ENCODE peak calls at places on chromosomes 11 and 22, in five cellular contexts. C, L, Q, W and S are unnamed samples.

GRCh38 chr11:10373340-10373739 is 68.5 kb downstream of the ADM start:
- DNase-seq in Q (no peak), W (no peak), C (no peak), L (no peak), S (no peak)

GRCh38 chr11:44949160-44950035 is 1.3 kb downstream of the TP53I11 start:
- DNase-seq in C (no peak), Q (peak; percentile 68), W (peak; percentile 51), L (no peak), S (no peak)

GRCh38 chr11:72631806-72632731 is 42.2 kb downstream of the PDE2A start:
- DNase-seq in C (no peak), L (no peak), W (peak; percentile 42), Q (no peak), S (peak; percentile 55)

GRCh38 chr11:116177521-116178220 is 595.1 kb downstream of the BUD13 start:
- DNase-seq in Q (no peak), C (no peak), W (no peak), L (no peak), S (no peak)

GRCh38 chr11:117511483-117511934 is 183.9 kb downstream of the CEP164 start:
- DNase-seq in C (no peak), W (no peak), L (no peak), Q (no peak), S (no peak)

GRCh38 chr11:18768472-18768901 is 23.1 kb downstream of the PTPN5 start:
- DNase-seq in Q (no peak), L (no peak), C (no peak), W (no peak), S (no peak)

GRCh38 chr11:120334894-120335462 is 1.2 kb upstream of the ARHGEF12 start:
- DNase-seq in L (peak; percentile 84), W (no peak), Q (peak; percentile 76), C (no peak), S (peak; percentile 56)

GRCh38 chr11:70713988-70714665 is 315.8 kb downstream of the CTTN start:
- DNase-seq in C (no peak), Q (no peak), L (no peak), W (no peak), S (no peak)

GRCh38 chr11:3613998-3614741 is 27.6 kb downstream of the ART5 start:
- DNase-seq in C (no peak), Q (no peak), L (no peak), W (no peak), S (no peak)

GRCh38 chr22:22388494-22388893 is 120.0 kb downstream of the ZNF280B start:
- DNase-seq in W (no peak), L (no peak), C (no peak), Q (no peak), S (no peak)

GRCh38 chr11:72080326-72081183 is at the start of the genes LRRC51 and NUMA1:
- DNase-seq in Q (peak; percentile 100), C (peak; percentile 99), L (peak; percentile 100), W (peak; percentile 98), S (peak; percentile 100)

GRCh38 chr11:46363031-46363407 is 15.8 kb downstream of the DGKZ start:
- DNase-seq in W (peak; percentile 56), Q (peak; percentile 40), L (no peak), C (peak; percentile 77), S (peak; percentile 56)

GRCh38 chr22:31962392-31963113 is 18.2 kb downstream of the YWHAH start:
- DNase-seq in W (no peak), C (no peak), L (no peak), Q (no peak), S (no peak)

GRCh38 chr11:10042699-10043098 is 251.3 kb downstream of the SBF2 start:
- DNase-seq in W (peak; percentile 60), L (no peak), Q (no peak), C (no peak), S (no peak)

GRCh38 chr11:44957051-44957515 is 6.4 kb upstream of the TP53I11 start:
- DNase-seq in C (no peak), L (peak; percentile 31), Q (no peak), W (peak; percentile 64), S (no peak)

GRCh38 chr11:122897606-122898210 is 15.1 kb downstream of the JHY start:
- DNase-seq in C (no peak), Q (no peak), L (no peak), W (no peak), S (no peak)

GRCh38 chr11:45982656-45983470 is 60.4 kb downstream of the LARGE2 start:
- DNase-seq in L (peak; percentile 44), W (no peak), Q (peak; percentile 11), C (no peak), S (peak; percentile 79)

GRCh38 chr22:50688448-50688847 is 15.8 kb downstream of the SHANK3 start:
- DNase-seq in W (no peak), Q (no peak), L (no peak), C (no peak), S (no peak)

GRCh38 chr11:117034901-117035300 is 63.3 kb downstream of the SIK3 start:
- DNase-seq in Q (no peak), C (no peak), W (no peak), L (no peak), S (no peak)

GRCh38 chr11:113547739-113548138 is 72.5 kb upstream of the DRD2 start:
- DNase-seq in W (no peak), Q (no peak), C (no peak), L (no peak), S (no peak)

GRCh38 chr22:20430641-20431519 is 6.7 kb downstream of the SCARF2 start:
- DNase-seq in C (no peak), W (peak; percentile 67), L (peak; percentile 54), Q (peak; percentile 65), S (no peak)

GRCh38 chr11:70526116-70527045 is 128.1 kb downstream of the CTTN start:
- DNase-seq in C (no peak), Q (no peak), W (peak; percentile 6), L (no peak), S (no peak)

GRCh38 chr11:68974421-68975194 is 6.2 kb downstream of the MRGPRD start:
- DNase-seq in L (peak; percentile 72), Q (peak; percentile 68), W (no peak), C (peak; percentile 20), S (peak; percentile 11)

GRCh38 chr11:20362481-20362880 is 1.0 kb upstream of the HTATIP2 start:
- DNase-seq in Q (no peak), C (no peak), L (no peak), W (no peak), S (no peak)

GRCh38 chr22:27715078-27715477 is 86.5 kb downstream of the MN1 start:
- DNase-seq in C (no peak), L (no peak), Q (no peak), W (no peak), S (no peak)

GRCh38 chr11:112753706-112754105 is 207.5 kb upstream of the NCAM1 start:
- DNase-seq in Q (no peak), L (no peak), W (no peak), C (no peak), S (no peak)

GRCh38 chr11:2750101-2750509 is 50.3 kb upstream of the KCNQ1OT1 start:
- DNase-seq in L (no peak), C (peak; percentile 30), Q (no peak), W (peak; percentile 8), S (peak; percentile 13)

GRCh38 chr11:71486320-71486719 is 33.3 kb downstream of the NADSYN1 start:
- DNase-seq in Q (no peak), C (no peak), W (no peak), L (no peak), S (no peak)

GRCh38 chr11:75186999-75187398 is 36.1 kb downstream of the SLCO2B1 start:
- DNase-seq in L (no peak), Q (no peak), C (no peak), W (no peak), S (no peak)

GRCh38 chr11:46450846-46451470 is 59.4 kb upstream of the CHRM4 start:
- DNase-seq in W (no peak), L (no peak), Q (no peak), C (no peak), S (no peak)

GRCh38 chr11:776459-777287 is 614 bp downstream of the GATD1 start:
- DNase-seq in W (peak; percentile 43), Q (no peak), C (no peak), L (peak; percentile 46), S (no peak)
- TF ChIP-seq POLR2A in W (no peak), Q (no peak), C (no peak), L (no peak), S (no peak)

DNA sequence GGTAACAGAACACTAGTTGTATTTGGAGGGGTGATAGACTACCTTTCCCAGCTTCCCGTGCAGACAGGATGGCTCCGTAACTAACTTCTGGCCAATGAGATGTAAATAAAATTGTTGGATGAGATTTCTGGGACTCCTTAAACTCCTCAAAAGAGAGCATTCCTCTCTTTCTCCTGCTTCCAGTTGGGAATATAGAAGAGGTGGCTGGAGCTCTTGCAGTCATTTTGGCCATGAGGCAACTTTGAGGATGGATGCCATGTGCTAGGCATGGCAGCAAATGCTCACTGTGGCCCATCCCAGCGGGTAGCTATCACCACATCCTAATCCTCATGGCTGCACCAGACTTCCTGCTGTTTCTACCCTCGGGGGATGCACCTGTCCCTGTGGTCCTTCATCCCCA is 7.4 kb downstream of the MB start:
- DNase-seq in L (no peak), C (no peak), Q (no peak), W (no peak), S (no peak)
- H3K4me1 ChIP-seq in L (peaks cover 7% of the 10 kb centered on the region), C (no peaks in the 10 kb centered on the region), Q (peaks cover 4% of the 10 kb centered on the region), W (no peaks in the 10 kb centered on the region), S (no peaks in the 10 kb centered on the region)

DNA sequence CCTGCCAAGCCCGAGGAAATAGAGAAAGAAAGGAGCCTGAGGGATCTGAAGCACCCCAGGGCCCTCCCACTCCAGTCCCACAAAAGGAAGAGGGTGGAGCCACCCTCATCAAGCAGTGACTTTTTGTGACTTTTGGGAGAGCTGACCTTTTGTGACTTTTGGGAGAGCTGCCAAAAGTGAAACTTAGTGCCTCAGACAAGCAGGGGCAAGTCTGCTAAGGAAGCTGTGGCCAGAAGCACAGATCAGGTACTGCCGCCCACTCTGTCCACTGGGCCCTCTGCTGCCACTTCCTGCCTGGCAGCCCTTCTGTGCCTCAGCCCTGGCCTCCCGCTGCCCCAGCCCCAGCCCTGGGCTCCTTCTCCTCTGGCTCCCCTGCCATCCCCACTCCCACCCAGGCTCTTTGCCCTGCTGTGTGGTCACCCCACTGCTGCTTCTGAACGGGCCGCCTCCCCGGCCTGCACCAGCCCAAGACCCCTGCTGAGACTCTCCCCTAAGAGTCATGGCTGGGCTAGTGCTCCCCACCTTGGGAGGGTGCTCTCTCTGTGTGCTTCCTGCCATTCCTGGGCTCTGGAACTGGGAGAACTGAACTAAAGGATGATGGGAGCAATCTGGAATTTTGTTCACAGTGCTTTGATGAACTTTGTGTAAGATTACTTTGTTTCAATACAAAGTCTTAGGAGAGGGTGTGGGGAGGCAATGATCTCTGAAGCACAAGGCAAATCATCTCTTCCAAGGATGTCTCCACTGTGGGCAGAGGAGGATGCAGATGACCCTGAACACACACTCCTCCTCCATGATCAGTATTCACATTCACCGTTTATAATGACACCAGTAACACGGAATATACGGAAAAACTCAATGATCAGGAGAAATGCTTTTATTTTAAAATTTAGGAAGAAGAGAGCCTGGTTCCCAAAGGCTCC is at the start of gene APOBEC3H:
- DNase-seq in L (peak; percentile 57), W (no peak), C (no peak), Q (no peak), S (peak; percentile 35)
- TF ChIP-seq POLR2A in L (no peak), W (no peak), C (no peak), Q (no peak), S (no peak)

GRCh38 chr11:24142062-24142461 is 354.8 kb upstream of the LUZP2 start:
- DNase-seq in W (no peak), Q (no peak), C (no peak), L (no peak), S (no peak)
- H3K4me1 ChIP-seq in W (no peaks in the 10 kb centered on the region), Q (no peaks in the 10 kb centered on the region), C (no peaks in the 10 kb centered on the region), L (no peaks in the 10 kb centered on the region), S (no peaks in the 10 kb centered on the region)

GRCh38 chr22:30902496-30903357 is 65.8 kb downstream of the MORC2 start:
- DNase-seq in W (no peak), Q (no peak), C (no peak), L (no peak), S (no peak)
- TF ChIP-seq POLR2A in W (no peak), Q (no peak), C (no peak), L (no peak), S (no peak)